ENCODE peak calls at places on chromosome 14, in nine cellular contexts. One of them, this sample, is unnamed.
A peak's percentile ranks its signal among the peaks of the same experiment; 100 is the strongest.

GRCh38 chr14:93114068-93114710 is 1.5 kb downstream of the ITPK1 start:
- DNase-seq in left ventricle myocardium inferior: no peak
- DNase-seq in neural progenitor cell: peak; percentile 26
- DNase-seq in MM.1S: no peak
- DNase-seq in fibroblast of lung: no peak
- DNase-seq in heart right ventricle: no peak
- DNase-seq in breast epithelium: no peak
- DNase-seq in mucosa of descending colon: peak; percentile 33
- DNase-seq in trophoblast cell: no peak
- DNase-seq in this sample: no peak

GRCh38 chr14:37131205-37131604 is 41.2 kb downstream of the SLC25A21 start:
- DNase-seq in neural progenitor cell: no peak
- DNase-seq in trophoblast cell: no peak
- DNase-seq in heart right ventricle: no peak
- DNase-seq in fibroblast of lung: no peak
- DNase-seq in breast epithelium: no peak
- DNase-seq in left ventricle myocardium inferior: no peak
- DNase-seq in mucosa of descending colon: no peak
- DNase-seq in MM.1S: no peak
- DNase-seq in this sample: no peak

GRCh38 chr14:92924247-92924646 is 1.3 kb downstream of the CHGA start:
- DNase-seq in trophoblast cell: no peak
- DNase-seq in breast epithelium: no peak
- DNase-seq in fibroblast of lung: no peak
- DNase-seq in heart right ventricle: no peak
- DNase-seq in neural progenitor cell: no peak
- DNase-seq in mucosa of descending colon: no peak
- DNase-seq in MM.1S: peak; percentile 69
- DNase-seq in left ventricle myocardium inferior: no peak
- DNase-seq in this sample: no peak

GRCh38 chr14:101286271-101287018 is 274.9 kb upstream of the DIO3 start:
- DNase-seq in MM.1S: no peak
- DNase-seq in breast epithelium: no peak
- DNase-seq in fibroblast of lung: no peak
- DNase-seq in neural progenitor cell: no peak
- DNase-seq in heart right ventricle: no peak
- DNase-seq in trophoblast cell: no peak
- DNase-seq in mucosa of descending colon: no peak
- DNase-seq in left ventricle myocardium inferior: no peak
- DNase-seq in this sample: no peak

GRCh38 chr14:51430079-51430478 is 190.0 kb downstream of the TMX1 start:
- DNase-seq in trophoblast cell: no peak
- DNase-seq in breast epithelium: no peak
- DNase-seq in heart right ventricle: no peak
- DNase-seq in neural progenitor cell: no peak
- DNase-seq in MM.1S: no peak
- DNase-seq in left ventricle myocardium inferior: no peak
- DNase-seq in fibroblast of lung: no peak
- DNase-seq in mucosa of descending colon: no peak
- DNase-seq in this sample: no peak

GRCh38 chr14:65170768-65171251 is 68.5 kb upstream of the MAX start:
- DNase-seq in neural progenitor cell: peak; percentile 74
- DNase-seq in fibroblast of lung: peak; percentile 75
- DNase-seq in left ventricle myocardium inferior: no peak
- DNase-seq in heart right ventricle: no peak
- DNase-seq in MM.1S: no peak
- DNase-seq in mucosa of descending colon: no peak
- DNase-seq in breast epithelium: no peak
- DNase-seq in trophoblast cell: peak; percentile 54
- DNase-seq in this sample: no peak

GRCh38 chr14:80792756-80793155 is 148.8 kb downstream of the CEP128 start:
- DNase-seq in MM.1S: no peak
- DNase-seq in left ventricle myocardium inferior: no peak
- DNase-seq in breast epithelium: no peak
- DNase-seq in neural progenitor cell: peak; percentile 38
- DNase-seq in trophoblast cell: no peak
- DNase-seq in heart right ventricle: no peak
- DNase-seq in mucosa of descending colon: no peak
- DNase-seq in fibroblast of lung: peak; percentile 31
- DNase-seq in this sample: no peak

GRCh38 chr14:24270537-24271133 is 762 bp downstream of the RABGGTA start:
- DNase-seq in neural progenitor cell: no peak
- DNase-seq in mucosa of descending colon: no peak
- DNase-seq in fibroblast of lung: no peak
- DNase-seq in trophoblast cell: no peak
- DNase-seq in MM.1S: no peak
- DNase-seq in left ventricle myocardium inferior: no peak
- DNase-seq in heart right ventricle: no peak
- DNase-seq in breast epithelium: no peak
- DNase-seq in this sample: no peak

GRCh38 chr14:56808314-56809201 is 1.7 kb downstream of the OTX2 start:
- DNase-seq in heart right ventricle: no peak
- DNase-seq in MM.1S: no peak
- DNase-seq in trophoblast cell: peak; percentile 18
- DNase-seq in fibroblast of lung: no peak
- DNase-seq in neural progenitor cell: peak; percentile 57
- DNase-seq in mucosa of descending colon: no peak
- DNase-seq in breast epithelium: no peak
- DNase-seq in left ventricle myocardium inferior: no peak
- DNase-seq in this sample: no peak

GRCh38 chr14:33592298-33592697 is 358.6 kb downstream of the EGLN3 start:
- DNase-seq in heart right ventricle: no peak
- DNase-seq in breast epithelium: no peak
- DNase-seq in MM.1S: no peak
- DNase-seq in neural progenitor cell: no peak
- DNase-seq in trophoblast cell: no peak
- DNase-seq in left ventricle myocardium inferior: no peak
- DNase-seq in mucosa of descending colon: no peak
- DNase-seq in fibroblast of lung: no peak
- DNase-seq in this sample: no peak

GRCh38 chr14:32694795-32695449 is 243.8 kb upstream of the NPAS3 start:
- DNase-seq in trophoblast cell: no peak
- DNase-seq in fibroblast of lung: no peak
- DNase-seq in left ventricle myocardium inferior: no peak
- DNase-seq in breast epithelium: no peak
- DNase-seq in neural progenitor cell: no peak
- DNase-seq in mucosa of descending colon: no peak
- DNase-seq in MM.1S: peak; percentile 35
- DNase-seq in heart right ventricle: no peak
- DNase-seq in this sample: no peak

GRCh38 chr14:20823859-20824258 is 21.2 kb upstream of the RNASE1 start:
- DNase-seq in heart right ventricle: no peak
- DNase-seq in breast epithelium: no peak
- DNase-seq in neural progenitor cell: no peak
- DNase-seq in trophoblast cell: no peak
- DNase-seq in left ventricle myocardium inferior: no peak
- DNase-seq in fibroblast of lung: no peak
- DNase-seq in MM.1S: no peak
- DNase-seq in mucosa of descending colon: no peak
- DNase-seq in this sample: no peak

GRCh38 chr14:49607583-49607982 is 8.8 kb downstream of the LRR1 start:
- DNase-seq in mucosa of descending colon: no peak
- DNase-seq in breast epithelium: no peak
- DNase-seq in trophoblast cell: no peak
- DNase-seq in heart right ventricle: no peak
- DNase-seq in MM.1S: no peak
- DNase-seq in left ventricle myocardium inferior: no peak
- DNase-seq in neural progenitor cell: no peak
- DNase-seq in fibroblast of lung: no peak
- DNase-seq in this sample: no peak

GRCh38 chr14:40679256-40679655 is 927.4 kb upstream of the LRFN5 start:
- DNase-seq in neural progenitor cell: no peak
- DNase-seq in breast epithelium: no peak
- DNase-seq in trophoblast cell: no peak
- DNase-seq in mucosa of descending colon: no peak
- DNase-seq in left ventricle myocardium inferior: no peak
- DNase-seq in heart right ventricle: no peak
- DNase-seq in MM.1S: no peak
- DNase-seq in fibroblast of lung: no peak
- DNase-seq in this sample: no peak

GRCh38 chr14:77108753-77109152 is 10.7 kb downstream of the CIPC start:
- DNase-seq in MM.1S: no peak
- DNase-seq in left ventricle myocardium inferior: no peak
- DNase-seq in heart right ventricle: no peak
- DNase-seq in trophoblast cell: no peak
- DNase-seq in breast epithelium: no peak
- DNase-seq in fibroblast of lung: no peak
- DNase-seq in mucosa of descending colon: no peak
- DNase-seq in neural progenitor cell: no peak
- DNase-seq in this sample: no peak

GRCh38 chr14:99704037-99704436 is 19.9 kb downstream of the CYP46A1 start:
- DNase-seq in breast epithelium: no peak
- DNase-seq in MM.1S: no peak
- DNase-seq in neural progenitor cell: no peak
- DNase-seq in heart right ventricle: no peak
- DNase-seq in left ventricle myocardium inferior: no peak
- DNase-seq in mucosa of descending colon: no peak
- DNase-seq in fibroblast of lung: no peak
- DNase-seq in trophoblast cell: no peak
- DNase-seq in this sample: no peak

GRCh38 chr14:99707921-99708320 is 23.8 kb downstream of the CYP46A1 start:
- DNase-seq in mucosa of descending colon: no peak
- DNase-seq in left ventricle myocardium inferior: no peak
- DNase-seq in MM.1S: no peak
- DNase-seq in fibroblast of lung: no peak
- DNase-seq in neural progenitor cell: no peak
- DNase-seq in breast epithelium: peak; percentile 5
- DNase-seq in trophoblast cell: no peak
- DNase-seq in heart right ventricle: no peak
- DNase-seq in this sample: no peak

GRCh38 chr14:99708449-99708848 is 24.4 kb downstream of the CYP46A1 start:
- DNase-seq in heart right ventricle: no peak
- DNase-seq in trophoblast cell: no peak
- DNase-seq in mucosa of descending colon: no peak
- DNase-seq in MM.1S: no peak
- DNase-seq in left ventricle myocardium inferior: no peak
- DNase-seq in neural progenitor cell: no peak
- DNase-seq in fibroblast of lung: no peak
- DNase-seq in breast epithelium: peak; percentile 4
- DNase-seq in this sample: no peak

GRCh38 chr14:99707420-99707819 is 23.3 kb downstream of the CYP46A1 start:
- DNase-seq in fibroblast of lung: no peak
- DNase-seq in heart right ventricle: no peak
- DNase-seq in mucosa of descending colon: no peak
- DNase-seq in MM.1S: no peak
- DNase-seq in trophoblast cell: no peak
- DNase-seq in left ventricle myocardium inferior: no peak
- DNase-seq in breast epithelium: peak; percentile 8
- DNase-seq in neural progenitor cell: no peak
- DNase-seq in this sample: no peak

GRCh38 chr14:99706121-99706900 is 22.2 kb downstream of the CYP46A1 start:
- DNase-seq in left ventricle myocardium inferior: no peak
- DNase-seq in MM.1S: no peak
- DNase-seq in heart right ventricle: no peak
- DNase-seq in mucosa of descending colon: no peak
- DNase-seq in breast epithelium: peak; percentile 8
- DNase-seq in neural progenitor cell: no peak
- DNase-seq in trophoblast cell: no peak
- DNase-seq in fibroblast of lung: no peak
- DNase-seq in this sample: no peak
- H3K9me3 ChIP-seq in left ventricle myocardium inferior: peaks cover 27% of the 10 kb centered on the region
- H3K9me3 ChIP-seq in MM.1S: no peaks in the 10 kb centered on the region
- H3K9me3 ChIP-seq in heart right ventricle: peaks cover 31% of the 10 kb centered on the region
- H3K9me3 ChIP-seq in mucosa of descending colon: peaks cover 16% of the 10 kb centered on the region
- H3K9me3 ChIP-seq in breast epithelium: peaks cover 7% of the 10 kb centered on the region
- H3K9me3 ChIP-seq in neural progenitor cell: peaks cover 7% of the 10 kb centered on the region
- H3K9me3 ChIP-seq in trophoblast cell: peaks cover 5% of the 10 kb centered on the region
- H3K9me3 ChIP-seq in fibroblast of lung: no peaks in the 10 kb centered on the region
- H3K9me3 ChIP-seq in this sample: peaks cover 7% of the 10 kb centered on the region

GRCh38 chr14:98564006-98564405 is 708.0 kb downstream of the BCL11B start:
- DNase-seq in mucosa of descending colon: no peak
- DNase-seq in breast epithelium: no peak
- DNase-seq in fibroblast of lung: no peak
- DNase-seq in neural progenitor cell: peak; percentile 66
- DNase-seq in trophoblast cell: no peak
- DNase-seq in MM.1S: no peak
- DNase-seq in heart right ventricle: no peak
- DNase-seq in left ventricle myocardium inferior: no peak
- DNase-seq in this sample: no peak

GRCh38 chr14:98564541-98564940 is 707.5 kb downstream of the BCL11B start:
- DNase-seq in MM.1S: no peak
- DNase-seq in left ventricle myocardium inferior: no peak
- DNase-seq in heart right ventricle: no peak
- DNase-seq in breast epithelium: no peak
- DNase-seq in fibroblast of lung: no peak
- DNase-seq in neural progenitor cell: no peak
- DNase-seq in mucosa of descending colon: no peak
- DNase-seq in trophoblast cell: no peak
- DNase-seq in this sample: no peak
- H3K9me3 ChIP-seq in MM.1S: no peaks in the 10 kb centered on the region
- H3K9me3 ChIP-seq in left ventricle myocardium inferior: no peaks in the 10 kb centered on the region
- H3K9me3 ChIP-seq in heart right ventricle: no peaks in the 10 kb centered on the region
- H3K9me3 ChIP-seq in breast epithelium: no peaks in the 10 kb centered on the region
- H3K9me3 ChIP-seq in fibroblast of lung: no peaks in the 10 kb centered on the region
- H3K9me3 ChIP-seq in neural progenitor cell: no peaks in the 10 kb centered on the region
- H3K9me3 ChIP-seq in mucosa of descending colon: no peaks in the 10 kb centered on the region
- H3K9me3 ChIP-seq in trophoblast cell: no peaks in the 10 kb centered on the region
- H3K9me3 ChIP-seq in this sample: no peaks in the 10 kb centered on the region

GRCh38 chr14:105761842-105762241 is 235.5 kb downstream of the TMEM121 start:
- DNase-seq in breast epithelium: no peak
- DNase-seq in fibroblast of lung: no peak
- DNase-seq in heart right ventricle: no peak
- DNase-seq in mucosa of descending colon: no peak
- DNase-seq in MM.1S: no peak
- DNase-seq in left ventricle myocardium inferior: no peak
- DNase-seq in neural progenitor cell: no peak
- DNase-seq in trophoblast cell: no peak
- DNase-seq in this sample: no peak

GRCh38 chr14:105760691-105761344 is 234.4 kb downstream of the TMEM121 start:
- DNase-seq in left ventricle myocardium inferior: no peak
- DNase-seq in MM.1S: no peak
- DNase-seq in fibroblast of lung: no peak
- DNase-seq in neural progenitor cell: no peak
- DNase-seq in mucosa of descending colon: no peak
- DNase-seq in breast epithelium: no peak
- DNase-seq in heart right ventricle: no peak
- DNase-seq in trophoblast cell: no peak
- DNase-seq in this sample: no peak

GRCh38 chr14:105767315-105767714 is 240.9 kb downstream of the TMEM121 start:
- DNase-seq in trophoblast cell: no peak
- DNase-seq in neural progenitor cell: no peak
- DNase-seq in fibroblast of lung: no peak
- DNase-seq in left ventricle myocardium inferior: no peak
- DNase-seq in breast epithelium: no peak
- DNase-seq in mucosa of descending colon: no peak
- DNase-seq in heart right ventricle: no peak
- DNase-seq in MM.1S: no peak
- DNase-seq in this sample: no peak

GRCh38 chr14:105765893-105766614 is 239.7 kb downstream of the TMEM121 start:
- DNase-seq in neural progenitor cell: no peak
- DNase-seq in breast epithelium: no peak
- DNase-seq in trophoblast cell: no peak
- DNase-seq in heart right ventricle: no peak
- DNase-seq in fibroblast of lung: no peak
- DNase-seq in left ventricle myocardium inferior: no peak
- DNase-seq in MM.1S: no peak
- DNase-seq in mucosa of descending colon: no peak
- DNase-seq in this sample: no peak
- H3K9me3 ChIP-seq in neural progenitor cell: no peaks in the 10 kb centered on the region
- H3K9me3 ChIP-seq in breast epithelium: no peaks in the 10 kb centered on the region
- H3K9me3 ChIP-seq in trophoblast cell: peaks cover 50% of the 10 kb centered on the region
- H3K9me3 ChIP-seq in heart right ventricle: no peaks in the 10 kb centered on the region
- H3K9me3 ChIP-seq in fibroblast of lung: peaks cover 3% of the 10 kb centered on the region
- H3K9me3 ChIP-seq in left ventricle myocardium inferior: no peaks in the 10 kb centered on the region
- H3K9me3 ChIP-seq in MM.1S: no peaks in the 10 kb centered on the region
- H3K9me3 ChIP-seq in mucosa of descending colon: no peaks in the 10 kb centered on the region
- H3K9me3 ChIP-seq in this sample: no peaks in the 10 kb centered on the region

GRCh38 chr14:106094654-106095189 is 568.3 kb downstream of the TMEM121 start:
- DNase-seq in heart right ventricle: no peak
- DNase-seq in neural progenitor cell: peak; percentile 7
- DNase-seq in fibroblast of lung: no peak
- DNase-seq in left ventricle myocardium inferior: no peak
- DNase-seq in breast epithelium: no peak
- DNase-seq in mucosa of descending colon: no peak
- DNase-seq in trophoblast cell: no peak
- DNase-seq in MM.1S: no peak
- DNase-seq in this sample: peak; percentile 18
- H3K9me3 ChIP-seq in heart right ventricle: no peaks in the 10 kb centered on the region
- H3K9me3 ChIP-seq in neural progenitor cell: no peaks in the 10 kb centered on the region
- H3K9me3 ChIP-seq in fibroblast of lung: no peaks in the 10 kb centered on the region
- H3K9me3 ChIP-seq in left ventricle myocardium inferior: no peaks in the 10 kb centered on the region
- H3K9me3 ChIP-seq in breast epithelium: no peaks in the 10 kb centered on the region
- H3K9me3 ChIP-seq in mucosa of descending colon: no peaks in the 10 kb centered on the region
- H3K9me3 ChIP-seq in trophoblast cell: peaks cover 5% of the 10 kb centered on the region
- H3K9me3 ChIP-seq in MM.1S: no peaks in the 10 kb centered on the region
- H3K9me3 ChIP-seq in this sample: no peaks in the 10 kb centered on the region